ENCODE peak calls at places on chromosomes 4 and X, in nine cellular contexts. U is cardiac muscle cell; L is amygdala; X is LoVo; M is D341Med; R is AG04449; Q is activated gamma-delta T cell treated with anti-CD3 and anti-CD28 coated beads, Interleukin-2, amount 50 U/mL, for 16 hours; G is left colon; K is H4. D is an unnamed sample.

GRCh38 chr4:88208146-88208545 is 49.7 kb upstream of the ABCG2 start:
- DNase-seq in U (no peak), L (no peak), X (no peak), M (no peak), R (no peak), Q (no peak), G (no peak), K (no peak), D (no peak)

GRCh38 chrX:6052111-6052745 is 176.4 kb downstream of the NLGN4X start:
- DNase-seq in U (no peak), L (no peak), X (no peak), M (peak), R (no peak), Q (no peak), G (no peak), K (peak), D (no peak)

GRCh38 chr4:8272472-8273428 is 3.2 kb downstream of the HTRA3 start:
- DNase-seq in U (no peak), L (no peak), X (no peak), M (no peak), R (no peak), Q (no peak), G (no peak), K (no peak), D (no peak)

GRCh38 chr4:158998624-158999023 is 104.3 kb upstream of the RAPGEF2 start:
- DNase-seq in U (no peak), L (no peak), X (peak), M (no peak), R (no peak), Q (no peak), G (peak), K (peak), D (no peak)

GRCh38 chrX:88101968-88102367 is 584.4 kb downstream of the KLHL4 start:
- DNase-seq in U (no peak), L (no peak), X (no peak), M (no peak), R (no peak), Q (no peak), G (no peak), K (no peak), D (no peak)

GRCh38 chr4:14888790-14889189 is 113.5 kb upstream of the CPEB2 start:
- DNase-seq in U (no peak), L (no peak), X (no peak), M (no peak), R (no peak), Q (no peak), G (no peak), K (no peak), D (no peak)

GRCh38 chr4:1030559-1030958 is 19.1 kb downstream of the FGFRL1 start:
- DNase-seq in U (no peak), L (no peak), X (no peak), M (no peak), R (no peak), Q (no peak), G (no peak), K (no peak), D (no peak)

GRCh38 chrX:1165535-1166196 is 46.8 kb downstream of the CRLF2 start:
- DNase-seq in U (peak), L (no peak), X (no peak), M (no peak), R (no peak), Q (no peak), G (no peak), K (no peak), D (peak)

GRCh38 chrX:154542723-154543424 is 3.8 kb downstream of the G6PD start:
- DNase-seq in U (no peak), L (no peak), X (no peak), M (no peak), R (no peak), Q (peak), G (no peak), K (peak), D (peak)

GRCh38 chr4:88227734-88228133 is 56.6 kb downstream of the PPM1K start:
- DNase-seq in U (no peak), L (no peak), X (no peak), M (no peak), R (no peak), Q (no peak), G (no peak), K (no peak), D (no peak)

GRCh38 chr4:123673971-123674370 is 277.4 kb downstream of the SPRY1 start:
- DNase-seq in U (no peak), L (no peak), X (peak), M (no peak), R (peak), Q (no peak), G (no peak), K (no peak), D (no peak)